ENCODE peak calls at places on chromosomes 3 and 15, in four cellular contexts. C is fibroblast of mammary gland, P is AG04450, K is coronary artery. O is an unnamed sample.

GRCh38 chr15:89329329-89330084 is 5.1 kb downstream of the POLG start:
- DNase-seq in C (no peak), P (no peak), K (no peak), O (no peak)

GRCh38 chr3:194632211-194632982 is 822 bp downstream of the TMEM44 start:
- DNase-seq in K (peak; percentile 52), P (no peak), C (peak; percentile 61), O (peak; percentile 38)

GRCh38 chr15:60086676-60087446 is 82.8 kb downstream of the FOXB1 start:
- DNase-seq in P (no peak), C (no peak), K (no peak), O (no peak)

GRCh38 chr15:34365836-34366235 is 1.2 kb downstream of the LPCAT4 start:
- DNase-seq in K (no peak), P (no peak), C (no peak), O (no peak)

GRCh38 chr15:46061002-46061401 is 426.2 kb downstream of the SQOR start:
- DNase-seq in K (no peak), C (no peak), P (no peak), O (no peak)

GRCh38 chr3:37498126-37499039 is 324.0 kb upstream of the LRRFIP2 start:
- DNase-seq in P (no peak), C (no peak), K (no peak), O (no peak)

GRCh38 chr3:120174811-120175210 is 80.6 kb upstream of the GSK3B start:
- DNase-seq in C (no peak), K (no peak), P (no peak), O (no peak)

GRCh38 chr15:91813924-91814323 is 39.6 kb upstream of the SLCO3A1 start:
- DNase-seq in C (no peak), P (no peak), K (no peak), O (no peak)

GRCh38 chr3:76096036-76096435 is 310.7 kb upstream of the ZNF717 start:
- DNase-seq in K (no peak), C (peak; percentile 13), P (no peak), O (peak; percentile 79)

GRCh38 chr3:8856031-8856430 is 86.6 kb upstream of the OXTR start:
- DNase-seq in K (no peak), C (no peak), P (no peak), O (no peak)

GRCh38 chr3:136142592-136142991 is 53.5 kb downstream of the MSL2 start:
- DNase-seq in C (peak; percentile 83), K (no peak), P (peak; percentile 43), O (peak; percentile 87)

GRCh38 chr3:21486381-21486935 is 264.6 kb downstream of the ZNF385D start:
- DNase-seq in K (no peak), C (peak; percentile 36), P (no peak), O (no peak)

GRCh38 chr3:21487520-21487919 is 263.5 kb downstream of the ZNF385D start:
- DNase-seq in P (no peak), C (no peak), K (no peak), O (no peak)

DNA sequence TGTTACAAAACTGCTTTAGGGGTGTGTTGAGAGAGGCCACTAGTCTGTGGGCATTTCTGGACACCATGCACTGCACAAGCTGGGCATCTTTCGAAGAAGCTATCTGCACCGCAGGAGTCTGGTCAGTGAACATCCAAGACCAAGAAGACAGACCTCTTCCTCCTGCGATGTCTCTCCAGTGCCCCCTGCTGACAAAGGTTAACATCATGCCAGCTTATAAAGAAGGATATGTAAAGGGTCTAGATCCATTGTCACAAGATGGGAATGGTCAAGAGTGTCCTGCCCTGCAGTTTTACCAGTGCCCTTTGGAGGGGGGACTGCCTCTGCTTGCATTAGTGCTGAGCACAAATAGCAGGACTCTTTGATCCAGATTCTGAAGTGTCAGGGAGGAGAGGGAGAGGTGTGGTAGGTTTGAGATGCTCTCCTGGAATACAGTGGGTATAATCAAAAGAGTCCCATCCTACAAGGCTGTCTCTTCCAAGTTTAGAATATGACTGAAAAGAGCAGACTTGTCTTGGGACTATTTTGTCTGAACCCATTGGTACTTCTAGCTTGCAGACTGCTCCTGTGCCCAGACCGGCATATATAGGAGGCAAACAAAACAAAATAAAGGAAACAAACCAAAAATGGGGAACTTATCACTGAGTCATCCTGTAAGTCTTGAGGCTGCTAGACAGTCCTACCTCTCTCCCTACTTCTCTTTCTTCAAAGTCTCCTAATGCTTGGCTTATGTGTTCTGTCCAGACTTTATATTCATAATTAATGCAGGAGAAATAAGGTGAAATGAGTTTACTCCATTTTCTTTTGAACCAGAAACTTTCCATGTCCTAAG is 266.5 kb downstream of the ZNF385D start:
- DNase-seq in P (peak; percentile 34), K (no peak), C (peak; percentile 80), O (peak; percentile 72)
- TF ChIP-seq CTCF in P (peak; percentile 77), K (peak; percentile 27), C (peak; percentile 86), O (peak; percentile 66)

DNA sequence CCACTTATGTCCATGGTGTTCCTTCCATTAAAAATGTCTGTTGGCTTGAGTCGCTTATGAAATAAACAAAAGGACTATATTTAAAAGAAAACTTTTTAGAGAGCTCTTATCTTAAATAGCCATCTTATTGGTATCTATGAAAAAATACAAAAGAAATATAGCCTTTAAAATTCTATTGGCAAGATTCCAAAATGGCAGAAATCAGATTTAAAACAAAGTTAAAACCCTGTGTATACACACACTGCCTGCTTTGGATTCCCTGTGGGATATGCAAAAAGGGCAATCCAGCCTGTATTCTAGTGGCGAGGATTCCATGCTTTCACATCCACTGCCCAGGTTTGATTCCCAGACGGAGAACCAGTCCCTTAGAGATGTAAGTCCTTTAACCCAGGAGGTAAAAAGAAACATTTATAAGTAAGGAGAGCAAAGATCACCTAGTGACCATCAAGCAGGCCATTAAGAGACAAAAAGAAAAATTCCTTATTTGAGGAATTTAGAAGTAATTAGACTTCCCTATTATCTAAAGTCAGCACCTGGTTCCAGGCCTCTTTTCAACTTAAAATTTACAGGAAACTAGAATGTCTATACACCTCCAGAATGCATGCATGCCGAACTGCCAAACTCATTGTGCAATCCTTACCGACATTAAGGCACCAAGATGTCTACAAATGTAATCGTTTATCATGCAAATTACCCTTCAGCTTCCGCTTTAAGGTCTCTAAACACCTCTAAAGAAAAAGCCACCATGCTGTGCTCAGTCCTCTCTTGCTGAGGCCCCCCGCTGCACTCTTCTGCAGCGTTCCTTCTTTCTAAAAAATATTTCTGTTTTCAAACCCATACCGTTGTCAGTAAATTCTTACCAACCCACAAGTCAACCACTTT is 69.6 kb upstream of the STRIT1 start:
- DNase-seq in K (no peak), C (no peak), P (no peak), O (peak; percentile 55)
- H3K4me3 ChIP-seq in K (no peak overlapping the region), C (no peak overlapping the region), P (no peak overlapping the region), O (no peak overlapping the region)

GRCh38 chr3:122014741-122015140 is 7.3 kb downstream of the ILDR1 start:
- DNase-seq in C (no peak), P (no peak), K (no peak), O (no peak)

GRCh38 chr3:122012821-122013220 is 9.2 kb downstream of the ILDR1 start:
- DNase-seq in C (no peak), K (no peak), P (no peak), O (no peak)

GRCh38 chr3:122011396-122011795 is 10.7 kb downstream of the ILDR1 start:
- DNase-seq in C (no peak), K (no peak), P (no peak), O (no peak)

GRCh38 chr3:122010506-122010905 is 11.5 kb downstream of the ILDR1 start:
- DNase-seq in K (no peak), C (no peak), P (no peak), O (no peak)

DNA sequence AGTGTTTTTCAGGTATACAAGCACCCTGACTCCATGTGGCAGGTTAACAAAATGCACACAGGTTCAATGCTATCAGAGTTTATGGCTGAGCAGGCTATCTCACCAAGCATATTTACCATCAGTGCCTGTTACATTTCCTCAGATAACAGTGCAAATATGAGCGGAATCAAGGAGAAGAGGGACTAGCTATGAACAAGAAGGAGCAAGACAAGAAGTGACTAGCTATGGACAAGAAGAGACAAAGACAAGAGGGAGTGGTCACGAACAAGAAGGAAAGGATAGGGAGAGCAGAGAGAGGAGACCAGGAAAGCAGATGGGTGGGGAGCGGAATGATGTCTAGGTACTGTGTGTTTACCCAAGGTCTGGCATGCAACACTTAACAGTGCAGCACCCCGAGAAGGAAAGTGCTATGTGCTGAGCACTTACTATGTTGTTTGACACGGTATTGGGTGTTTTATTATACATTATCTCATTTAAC is 8.6 kb downstream of the ILDR1 start:
- DNase-seq in C (no peak), K (no peak), P (no peak), O (no peak)
- TF ChIP-seq CTCF in C (no peak), K (no peak), P (no peak), O (no peak)

GRCh38 chr15:52257734-52258062 is 37.9 kb downstream of the MYO5C start:
- DNase-seq in K (no peak), C (peak; percentile 68), P (no peak), O (peak; percentile 57)

GRCh38 chr15:52255935-52256334 is 39.7 kb downstream of the MYO5C start:
- DNase-seq in K (no peak), C (no peak), P (no peak), O (no peak)

GRCh38 chr15:52256930-52257733 is 38.5 kb downstream of the MYO5C start:
- DNase-seq in P (no peak), K (no peak), C (peak; percentile 33), O (no peak)

GRCh38 chr15:52255008-52255407 is 40.6 kb downstream of the MYO5C start:
- DNase-seq in K (no peak), C (peak; percentile 92), P (no peak), O (peak; percentile 64)

DNA sequence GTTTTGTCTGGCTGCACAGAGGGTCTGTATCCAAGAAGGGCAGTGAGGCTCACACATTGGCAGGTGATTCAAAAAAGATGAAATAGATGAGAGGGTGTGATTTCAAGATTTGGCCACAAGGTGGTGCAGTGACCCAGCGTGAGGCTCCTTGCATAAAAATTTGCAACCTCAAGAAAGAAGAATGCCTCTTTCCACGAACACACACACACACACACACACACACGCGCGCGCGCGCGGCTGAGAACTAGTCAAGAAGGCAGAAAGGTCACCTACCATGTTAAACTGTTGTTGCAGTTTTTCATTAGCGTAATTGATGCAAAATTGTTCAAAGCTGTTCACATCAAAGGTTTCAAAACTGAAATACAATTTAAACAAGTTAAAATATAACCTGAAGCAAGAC is 39.2 kb downstream of the MYO5C start:
- DNase-seq in P (peak; percentile 50), K (peak; percentile 82), C (peak; percentile 82), O (peak; percentile 90)
- H3K4me3 ChIP-seq in P (no peak overlapping the region), K (no peak overlapping the region), C (no peak overlapping the region), O (no peak overlapping the region)

GRCh38 chr3:65168547-65168946 is 480.7 kb upstream of the ADAMTS9 start:
- DNase-seq in K (no peak), P (no peak), C (no peak), O (no peak)

GRCh38 chr3:65173841-65174240 is 486.0 kb upstream of the ADAMTS9 start:
- DNase-seq in C (peak; percentile 62), K (no peak), P (no peak), O (peak; percentile 37)

GRCh38 chr3:65166531-65166930 is 478.7 kb upstream of the ADAMTS9 start:
- DNase-seq in C (no peak), K (no peak), P (no peak), O (no peak)

GRCh38 chr3:65174713-65175112 is 486.9 kb upstream of the ADAMTS9 start:
- DNase-seq in P (no peak), K (no peak), C (no peak), O (no peak)

DNA sequence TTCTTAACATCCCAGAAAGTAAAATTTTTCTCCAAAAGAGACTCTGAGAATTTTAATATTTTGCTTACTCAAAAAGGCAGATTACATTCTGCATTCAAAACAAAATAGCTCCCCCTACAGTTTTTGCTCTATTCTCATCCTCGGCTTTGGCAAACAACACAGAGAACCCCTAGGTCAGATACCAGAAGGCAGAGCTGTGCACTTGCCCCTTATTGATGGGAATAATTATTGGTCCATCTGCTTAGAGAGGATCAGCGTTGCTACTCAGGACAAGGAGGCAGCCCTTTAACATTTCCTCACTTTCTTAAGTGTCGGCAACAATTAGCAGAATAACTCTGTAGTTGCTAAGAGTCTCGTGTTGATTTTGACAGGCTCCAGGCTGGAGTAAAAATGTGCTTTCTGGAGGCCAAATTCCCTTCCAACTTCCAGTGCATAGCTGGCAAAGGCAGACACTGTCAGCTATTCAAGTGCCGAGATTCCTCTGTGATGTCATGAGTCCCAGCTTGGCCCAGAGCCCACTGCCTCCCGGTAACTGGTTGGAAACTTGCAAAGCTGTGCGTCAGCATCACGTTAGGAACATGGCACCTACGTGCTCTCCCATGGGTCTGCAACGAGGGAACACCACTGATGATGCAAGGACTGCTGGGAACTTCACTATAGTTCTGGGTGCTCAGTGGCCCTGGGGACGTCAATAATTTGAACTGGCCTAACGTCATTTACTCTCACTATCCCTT is 482.7 kb upstream of the ADAMTS9 start:
- DNase-seq in P (peak; percentile 26), C (peak; percentile 97), K (peak; percentile 99), O (peak; percentile 80)
- TF ChIP-seq CTCF in P (peak; percentile 31), C (peak; percentile 49), K (no peak), O (peak; percentile 72)